ENCODE peak calls at places on chromosomes 7 and 10, in six cellular contexts. Y is transverse colon, L is IMR-90, K is ovary, V is upper lobe of left lung, B is breast epithelium. A is an unnamed sample. For H3K4me1, the result is how much of the 10 kb centered on the place peaks cover.

GRCh38 chr10:75098902-75099673 is 12.4 kb upstream of the SAMD8 start:
- DNase-seq in Y (no peak), L (no peak), K (no peak), V (no peak), B (no peak), A (no peak)

GRCh38 chr10:111076191-111076681 is 593 bp upstream of the ADRA2A start:
- DNase-seq in Y (peak), L (peak), K (peak), V (peak), B (peak), A (peak)

GRCh38 chr10:31756131-31757119 is 172.2 kb downstream of the ARHGAP12 start:
- DNase-seq in Y (no peak), L (no peak), K (no peak), V (no peak), B (no peak), A (no peak)

GRCh38 chr10:7707858-7708622 is 4.9 kb downstream of the ITIH2 start:
- DNase-seq in Y (no peak), L (no peak), K (no peak), V (no peak), B (no peak), A (no peak)

GRCh38 chr7:41940760-41941343 is 238.0 kb upstream of the INHBA start:
- DNase-seq in Y (peak), L (peak), K (peak), V (peak), B (peak), A (peak)

GRCh38 chr7:76182225-76182965 is 19.3 kb upstream of the SRRM3 start:
- DNase-seq in Y (no peak), L (no peak), K (no peak), V (no peak), B (no peak), A (no peak)

GRCh38 chr10:26544932-26545331 is 106.8 kb downstream of the APBB1IP start:
- DNase-seq in Y (no peak), L (no peak), K (no peak), V (no peak), B (no peak), A (no peak)

GRCh38 chr10:133613699-133614098 is 12.9 kb downstream of the FRG2B start:
- DNase-seq in Y (no peak), L (no peak), K (no peak), V (no peak), B (no peak), A (no peak)

GRCh38 chr7:27144799-27145166 is 1.3 kb upstream of the HOXA5 start:
- DNase-seq in Y (peak), L (no peak), K (no peak), V (no peak), B (no peak), A (peak)

GRCh38 chr10:35639651-35640311 is 2.3 kb downstream of the FZD8 start:
- DNase-seq in Y (peak), L (peak), K (peak), V (no peak), B (no peak), A (no peak)

GRCh38 chr7:80335473-80336232 is 176.2 kb downstream of the GNAT3 start:
- DNase-seq in Y (peak), L (peak), K (no peak), V (no peak), B (no peak), A (no peak)

GRCh38 chr7:23469150-23469960 is 936 bp downstream of the IGF2BP3 start:
- DNase-seq in Y (no peak), L (no peak), K (no peak), V (no peak), B (no peak), A (no peak)

GRCh38 chr7:128947854-128948253 is 10.1 kb downstream of the IRF5 start:
- DNase-seq in Y (no peak), L (peak), K (no peak), V (no peak), B (no peak), A (no peak)

GRCh38 chr10:36448760-36449681 is 676.4 kb upstream of the ANKRD30A start:
- DNase-seq in Y (no peak), L (peak), K (no peak), V (no peak), B (no peak), A (no peak)

GRCh38 chr7:81956520-81956919 is 186.7 kb upstream of the HGF start:
- DNase-seq in Y (no peak), L (peak), K (no peak), V (no peak), B (no peak), A (no peak)

GRCh38 chr10:121596668-121597503 is 1.4 kb downstream of the FGFR2 start:
- DNase-seq in Y (peak), L (no peak), K (peak), V (no peak), B (no peak), A (no peak)

GRCh38 chr7:105853931-105854419 is 22.4 kb downstream of the ATXN7L1 start:
- DNase-seq in Y (no peak), L (peak), K (no peak), V (no peak), B (no peak), A (no peak)

GRCh38 chr7:108103566-108104298 is 26.4 kb downstream of the LAMB4 start:
- DNase-seq in Y (no peak), L (no peak), K (no peak), V (no peak), B (no peak), A (no peak)

GRCh38 chr10:32786968-32787367 is 171.1 kb downstream of the ITGB1 start:
- DNase-seq in Y (no peak), L (no peak), K (no peak), V (no peak), B (no peak), A (no peak)

GRCh38 chr10:78656815-78657621 is 411.7 kb upstream of the ZMIZ1 start:
- DNase-seq in Y (no peak), L (no peak), K (no peak), V (no peak), B (no peak), A (peak)

GRCh38 chr10:132606536-132607316 is 69.1 kb downstream of the INPP5A start:
- DNase-seq in Y (no peak), L (peak), K (peak), V (peak), B (no peak), A (peak)

GRCh38 chr7:111132833-111133232 is 41.9 kb downstream of the LRRN3 start:
- DNase-seq in Y (no peak), L (peak), K (no peak), V (no peak), B (no peak), A (no peak)

GRCh38 chr7:82678259-82678658 is 234.7 kb upstream of the CACNA2D1 start:
- DNase-seq in Y (no peak), L (no peak), K (no peak), V (no peak), B (no peak), A (no peak)

DNA sequence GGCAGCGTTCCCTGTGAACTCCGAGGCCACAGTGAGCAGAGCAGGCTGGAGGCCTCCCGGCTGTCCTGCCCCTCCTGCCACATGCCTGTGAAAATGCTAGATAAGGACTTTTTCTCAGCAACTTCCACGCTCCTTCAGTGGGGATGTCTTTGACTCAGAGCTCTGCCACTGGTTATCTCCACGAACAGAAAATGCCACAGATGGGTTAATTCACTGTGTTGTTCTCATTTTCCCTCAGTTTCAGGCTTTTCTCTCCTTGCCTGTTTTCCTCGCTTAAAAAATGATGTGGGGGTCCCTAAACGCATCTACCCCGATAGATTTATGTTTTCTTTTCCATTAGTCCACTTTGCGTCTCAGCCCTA is 51.3 kb downstream of the IKZF1 start:
- DNase-seq in Y (no peak), L (no peak), K (no peak), V (no peak), B (no peak), A (no peak)
- H3K4me1 ChIP-seq in Y (under half), L (under half), K (under half), V (under half), B (under half), A (under half)

GRCh38 chr7:44969701-44970494 is 8.9 kb downstream of the MYO1G start:
- DNase-seq in Y (peak), L (no peak), K (no peak), V (no peak), B (peak), A (no peak)

GRCh38 chr7:44969049-44969700 is 9.6 kb downstream of the MYO1G start:
- DNase-seq in Y (peak), L (no peak), K (no peak), V (no peak), B (peak), A (no peak)

GRCh38 chr7:44965937-44966730 is 12.7 kb downstream of the MYO1G start:
- DNase-seq in Y (no peak), L (no peak), K (no peak), V (no peak), B (peak), A (no peak)

GRCh38 chr7:44966731-44967538 is 11.9 kb downstream of the MYO1G start:
- DNase-seq in Y (no peak), L (no peak), K (no peak), V (no peak), B (no peak), A (peak)

DNA sequence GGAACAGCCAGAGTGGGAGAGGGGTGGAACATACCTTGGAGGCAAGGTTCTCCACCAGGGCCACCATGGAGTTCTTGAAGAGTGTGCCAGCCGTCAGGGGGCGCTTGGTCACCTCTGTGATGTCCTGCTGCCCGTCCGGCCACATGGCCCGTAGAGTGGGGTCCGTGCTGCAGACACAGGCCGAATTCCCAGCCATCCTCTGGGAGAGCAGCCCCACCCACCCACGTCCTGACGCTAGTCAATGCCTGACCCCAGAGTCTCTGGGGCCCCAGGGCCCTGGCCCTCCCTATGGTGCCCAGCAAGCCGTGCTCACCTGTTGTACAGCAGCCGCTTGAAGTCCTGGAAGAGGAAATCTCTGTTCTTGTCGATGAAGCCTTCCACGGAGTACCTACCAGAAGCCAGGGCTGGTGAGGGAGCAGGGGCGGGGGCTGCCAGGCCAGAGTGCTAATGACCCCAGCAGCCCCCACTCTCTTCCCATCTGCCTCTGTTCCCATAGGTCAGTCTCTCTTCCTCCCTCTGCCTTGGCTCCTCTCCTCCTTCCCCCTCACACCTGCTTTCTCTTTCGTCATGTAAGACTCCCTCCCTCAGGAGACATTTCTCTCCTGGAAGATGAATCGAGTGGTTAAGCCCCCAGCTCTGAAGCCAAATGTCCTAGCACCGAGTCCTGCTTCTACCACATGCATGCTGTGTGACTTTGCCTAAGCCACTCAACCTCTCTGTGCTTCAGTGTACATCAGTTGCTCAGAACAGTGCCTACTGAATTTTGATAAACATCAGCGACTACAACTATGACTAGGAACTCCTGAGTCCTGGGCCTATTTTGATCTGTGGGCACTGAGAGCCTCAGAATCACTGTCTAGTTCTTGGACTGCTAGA is 11.0 kb downstream of the MYO1G start:
- DNase-seq in Y (no peak), L (no peak), K (no peak), V (no peak), B (peak), A (no peak)
- TF ChIP-seq POLR2A in Y (no peak), L (no peak), K (no peak), V (no peak), B (no peak), A (no peak)

GRCh38 chr7:7209412-7210050 is 27.2 kb downstream of the C1GALT1 start:
- DNase-seq in Y (no peak), L (no peak), K (no peak), V (no peak), B (no peak), A (no peak)

GRCh38 chr7:7210475-7211237 is 28.3 kb downstream of the C1GALT1 start:
- DNase-seq in Y (no peak), L (no peak), K (no peak), V (no peak), B (no peak), A (no peak)

GRCh38 chr7:7212612-7213011 is 30.3 kb downstream of the C1GALT1 start:
- DNase-seq in Y (no peak), L (no peak), K (no peak), V (no peak), B (no peak), A (no peak)

GRCh38 chr7:7207876-7208275 is 25.5 kb downstream of the C1GALT1 start:
- DNase-seq in Y (no peak), L (peak), K (no peak), V (no peak), B (no peak), A (no peak)

GRCh38 chr7:7208524-7208923 is 26.2 kb downstream of the C1GALT1 start:
- DNase-seq in Y (no peak), L (no peak), K (no peak), V (no peak), B (no peak), A (no peak)
- H3K4me3 ChIP-seq in Y (no peak), L (no peak), K (no peak), V (no peak), B (no peak), A (no peak)

DNA sequence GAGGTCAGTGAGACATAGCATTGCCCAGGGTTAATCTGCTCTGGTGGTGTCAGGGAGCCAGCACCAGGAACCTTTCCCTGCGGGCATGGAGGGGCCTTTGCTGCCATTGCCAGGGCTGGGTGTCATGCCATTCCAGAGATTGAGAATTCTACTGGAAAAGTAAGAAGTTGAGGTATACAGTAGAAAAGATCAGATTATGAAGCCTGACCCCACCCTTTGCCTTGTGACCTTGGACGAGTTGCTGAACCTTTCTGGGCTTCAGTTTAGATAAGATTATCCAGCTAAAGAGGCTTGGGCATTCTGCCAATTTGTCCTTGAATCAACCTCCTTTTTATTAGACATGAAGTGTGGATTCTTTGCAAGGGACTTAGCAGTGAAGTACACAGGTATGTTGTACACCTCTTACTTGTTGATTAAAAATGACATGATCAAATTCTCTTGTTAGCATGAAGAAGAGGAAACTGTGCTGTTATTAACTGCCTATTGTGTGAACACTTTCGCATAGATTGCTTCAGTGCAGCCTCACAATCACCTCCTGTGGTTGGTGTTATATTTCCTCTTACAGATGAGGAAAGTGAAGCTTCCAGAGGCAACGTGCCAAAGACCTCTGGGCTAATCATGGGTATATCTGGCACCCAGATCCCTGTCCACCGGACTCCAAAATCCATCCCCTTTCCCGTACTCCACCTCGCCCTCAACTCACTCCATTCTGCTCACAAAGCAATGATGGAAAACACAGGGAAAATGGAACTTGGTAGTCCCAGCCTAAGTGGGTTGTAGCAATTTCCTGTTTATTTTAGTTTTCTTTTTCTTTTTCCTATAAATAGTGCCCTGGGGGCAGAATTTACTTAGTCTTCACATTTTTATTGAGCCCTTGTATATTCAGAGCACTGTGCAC is 151.3 kb downstream of the CAMK1D start:
- DNase-seq in Y (no peak), L (no peak), K (peak), V (peak), B (no peak), A (peak)
- H3K4me1 ChIP-seq in Y (under half), L (under half), K (under half), V (under half), B (under half), A (under half)

DNA sequence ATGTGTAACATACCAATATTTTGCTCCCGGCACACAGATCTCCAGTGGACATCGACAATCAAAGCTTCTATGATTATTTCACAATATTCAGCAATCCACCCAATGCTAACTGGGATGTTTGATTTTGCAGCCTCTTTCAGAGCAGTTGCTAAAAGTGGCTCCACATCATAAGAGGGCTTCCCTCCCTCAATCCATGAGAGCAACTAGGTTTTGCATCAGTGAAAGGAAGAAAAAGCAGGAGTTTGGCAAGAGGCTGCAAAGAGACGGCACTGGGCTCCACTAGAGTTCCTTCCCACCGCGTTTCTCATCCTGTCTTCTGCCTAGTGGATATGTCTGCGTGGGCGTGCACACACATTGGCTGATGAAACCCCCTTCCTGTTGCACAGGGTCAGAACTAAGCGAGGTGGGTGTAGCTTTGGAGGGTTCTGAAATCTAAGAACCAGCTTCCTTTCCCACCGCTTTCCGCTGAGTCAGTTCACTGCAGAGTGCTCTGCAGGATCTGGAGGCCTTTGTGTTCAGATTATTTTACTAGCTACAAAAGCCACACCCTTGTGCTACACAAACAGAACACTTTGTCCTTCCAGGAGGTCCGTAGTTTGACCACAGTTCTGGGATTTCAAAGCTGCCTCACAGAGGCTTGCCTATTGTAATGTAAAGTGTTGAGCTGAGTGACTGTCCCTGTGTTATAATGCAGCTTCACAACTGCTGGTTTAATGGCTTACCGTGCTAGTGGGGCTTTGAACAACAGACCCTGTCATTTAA is 28.1 kb downstream of the ARL4A start:
- DNase-seq in Y (peak), L (peak), K (peak), V (peak), B (no peak), A (peak)
- TF ChIP-seq POLR2A in Y (peak), L (no peak), K (no peak), V (peak), B (no peak), A (peak)

GRCh38 chr10:24209421-24209770 is 458 bp downstream of the KIAA1217 start:
- DNase-seq in Y (no peak), L (peak), K (no peak), V (no peak), B (no peak), A (no peak)

GRCh38 chr10:24206926-24207701 is 1.8 kb upstream of the KIAA1217 start:
- DNase-seq in Y (peak), L (no peak), K (no peak), V (no peak), B (no peak), A (no peak)

GRCh38 chr10:24208661-24209420 is at the start of gene KIAA1217:
- DNase-seq in Y (peak), L (peak), K (peak), V (peak), B (peak), A (peak)

GRCh38 chr10:24207781-24208611 is 942 bp upstream of the KIAA1217 start:
- DNase-seq in Y (peak), L (no peak), K (peak), V (peak), B (no peak), A (no peak)

GRCh38 chr10:24209946-24210491 is 1.1 kb downstream of the KIAA1217 start:
- DNase-seq in Y (no peak), L (peak), K (peak), V (no peak), B (no peak), A (no peak)
- H3K4me3 ChIP-seq in Y (peak), L (no peak), K (peak), V (peak), B (peak), A (peak)

DNA sequence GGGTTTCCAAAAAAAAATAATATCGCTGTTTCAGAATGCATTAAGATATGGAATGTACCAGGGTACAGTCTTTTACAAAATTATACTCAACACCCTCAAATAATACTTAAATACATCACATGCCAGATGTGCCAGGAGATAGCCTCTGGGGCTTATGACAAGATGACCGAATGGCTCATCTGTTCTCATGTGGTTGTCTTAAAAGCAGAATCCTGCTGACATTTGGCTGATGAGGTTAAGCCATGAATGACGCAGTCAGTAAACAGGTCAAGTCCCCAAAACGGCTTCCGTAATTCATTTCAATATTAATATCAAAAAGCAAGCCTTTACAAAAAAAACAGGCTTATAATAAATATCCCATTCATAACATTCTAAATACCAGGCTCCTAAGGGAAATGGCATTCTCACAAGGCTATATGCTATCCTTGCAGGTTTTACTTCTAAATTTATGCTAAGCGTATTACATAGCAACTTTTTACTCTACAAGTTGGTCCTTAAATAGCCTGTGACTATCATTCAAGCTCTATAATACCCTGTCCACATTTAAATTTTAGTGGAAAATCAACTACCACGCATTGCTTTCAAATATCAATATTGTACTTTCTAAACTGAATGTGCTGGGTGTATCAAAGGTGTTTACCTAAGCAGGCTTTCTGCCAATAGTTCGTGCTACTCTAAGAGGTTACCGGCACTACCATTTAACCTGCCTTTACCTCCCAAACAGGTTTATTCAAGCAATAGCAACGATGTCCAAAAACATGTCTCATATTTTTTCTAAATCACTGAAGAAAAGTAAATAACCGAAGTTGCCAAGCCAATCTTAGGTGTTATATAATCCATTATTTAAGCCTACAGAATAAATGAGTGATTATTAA is 15.6 kb downstream of the SMURF1 start:
- DNase-seq in Y (no peak), L (no peak), K (no peak), V (no peak), B (no peak), A (no peak)
- H3K4me1 ChIP-seq in Y (half or more), L (under half), K (under half), V (half or more), B (under half), A (under half)

GRCh38 chr10:103197177-103197576 is 4.1 kb upstream of the NT5C2 start:
- DNase-seq in Y (no peak), L (peak), K (peak), V (peak), B (no peak), A (peak)
- TF ChIP-seq POLR2A in Y (no peak), L (no peak), K (no peak), V (peak), B (no peak), A (no peak)

A was measured in Peyer's patch.